ENCODE peak calls at places on chromosomes 5 and 9, in nine cellular contexts. M is T-helper 2 cell treated with Interferon-gamma antibody and Interleukin-4, amounts not matched to agents 5 μg/mL and 100 μg/mL, for 36 hours; T is IMR-90; G is stomach; H is astrocyte of the hippocampus; Y is tibial nerve; U is MCF 10A; J is cardiac fibroblast; K is right cardiac atrium. R is an unnamed sample.

GRCh38 chr9:136138566-136138965 is 19.9 kb upstream of the TMEM250 start:
- DNase-seq in G (no peak), M (no peak), Y (no peak), K (peak), T (no peak), U (peak), H (peak), J (peak), R (peak)

GRCh38 chr9:101176384-101176783 is 147.9 kb downstream of the PLPPR1 start:
- DNase-seq in M (no peak), K (no peak), G (no peak), J (no peak), T (no peak), U (peak), H (no peak), Y (no peak), R (no peak)

GRCh38 chr9:106862115-106862945 is 636 bp upstream of the ZNF462 start:
- DNase-seq in T (peak), G (no peak), U (peak), K (peak), J (peak), H (peak), M (no peak), Y (peak), R (peak)

GRCh38 chr5:172941067-172941516 is 18.1 kb upstream of the RPL26L1 start:
- DNase-seq in M (no peak), U (peak), Y (no peak), J (peak), H (no peak), G (no peak), T (no peak), K (peak), R (no peak)

GRCh38 chr5:177045628-177046027 is 23.1 kb downstream of the ZNF346 start:
- DNase-seq in H (no peak), G (no peak), M (no peak), K (no peak), Y (no peak), J (no peak), U (no peak), T (no peak), R (no peak)

GRCh38 chr9:95048225-95049087 is 269.1 kb downstream of the FANCC start:
- DNase-seq in Y (peak), M (peak), J (peak), H (peak), K (peak), T (no peak), U (peak), G (peak), R (peak)

GRCh38 chr9:134707031-134707680 is 65.6 kb downstream of the COL5A1 start:
- DNase-seq in M (no peak), H (peak), K (peak), J (peak), Y (peak), G (peak), U (no peak), T (peak), R (peak)

GRCh38 chr5:67361932-67362729 is 165.5 kb upstream of the CD180 start:
- DNase-seq in M (no peak), K (no peak), Y (no peak), H (peak), J (peak), U (peak), T (no peak), G (no peak), R (peak)

GRCh38 chr5:139494832-139495231 is 12.3 kb upstream of the STING1 start:
- DNase-seq in T (peak), K (no peak), G (no peak), Y (no peak), U (no peak), H (peak), J (peak), M (no peak), R (peak)

GRCh38 chr5:111146053-111146452 is 53.9 kb downstream of the WDR36 start:
- DNase-seq in T (no peak), G (no peak), K (no peak), U (no peak), J (no peak), M (no peak), H (no peak), Y (no peak), R (no peak)

GRCh38 chr5:8695902-8696301 is 827.0 kb downstream of the MTRR start:
- DNase-seq in Y (no peak), M (no peak), T (no peak), G (no peak), U (no peak), H (no peak), J (no peak), K (no peak), R (no peak)

GRCh38 chr9:70438341-70438924 is 24.0 kb upstream of the KLF9 start:
- DNase-seq in K (peak), M (no peak), H (no peak), T (peak), G (peak), J (peak), Y (peak), U (peak), R (peak)

GRCh38 chr5:6734243-6734695 is 21.0 kb downstream of the TENT4A start:
- DNase-seq in G (no peak), M (no peak), T (peak), K (peak), Y (peak), U (no peak), H (peak), J (peak), R (no peak)

GRCh38 chr5:173781826-173782670 is 106.1 kb upstream of the CPEB4 start:
- DNase-seq in J (peak), H (peak), K (peak), U (peak), G (peak), Y (peak), T (peak), M (peak), R (peak)

GRCh38 chr9:99057665-99058625 is 47.0 kb upstream of the TGFBR1 start:
- DNase-seq in M (peak), J (peak), K (peak), Y (peak), H (peak), G (peak), U (peak), T (peak), R (peak)

GRCh38 chr5:139849942-139850341 is 54.3 kb downstream of the PSD2 start:
- DNase-seq in M (no peak), J (no peak), U (no peak), G (no peak), T (no peak), Y (no peak), K (no peak), H (peak), R (no peak)

GRCh38 chr9:32603914-32604852 is 31.2 kb upstream of the NDUFB6 start:
- DNase-seq in J (peak), U (peak), M (no peak), T (no peak), H (peak), G (no peak), K (no peak), Y (no peak), R (no peak)

GRCh38 chr9:109100543-109101201 is 19.1 kb downstream of the TMEM245 start:
- DNase-seq in T (no peak), G (no peak), H (no peak), Y (no peak), J (no peak), U (no peak), M (peak), K (no peak), R (no peak)

GRCh38 chr5:147819371-147819770 is 12.1 kb downstream of the SPINK1 start:
- DNase-seq in M (no peak), J (no peak), H (no peak), G (no peak), Y (no peak), U (no peak), T (no peak), K (no peak), R (no peak)

GRCh38 chr5:171462136-171462927 is 42.9 kb downstream of the FGF18 start:
- DNase-seq in Y (no peak), H (no peak), M (no peak), T (no peak), G (no peak), U (no peak), K (no peak), J (no peak), R (no peak)

GRCh38 chr9:36802171-36802920 is 229.7 kb downstream of the MELK start:
- DNase-seq in T (peak), Y (peak), K (no peak), G (no peak), J (peak), U (peak), M (no peak), H (peak), R (peak)

GRCh38 chr9:5122542-5122941 is 62.9 kb downstream of the INSL6 start:
- DNase-seq in M (no peak), H (no peak), U (peak), T (no peak), J (no peak), K (no peak), G (no peak), Y (no peak), R (no peak)

GRCh38 chr5:138241688-138242547 is 28.8 kb upstream of the CDC23 start:
- DNase-seq in K (peak), T (no peak), J (peak), H (peak), M (no peak), Y (peak), G (peak), U (no peak), R (peak)

GRCh38 chr9:94511943-94512265 is 43.0 kb upstream of the PCAT7 start:
- DNase-seq in H (no peak), M (no peak), Y (no peak), G (no peak), J (no peak), U (no peak), T (no peak), K (no peak), R (no peak)

GRCh38 chr5:159582756-159583523 is 252.7 kb upstream of the IL12B start:
- DNase-seq in K (no peak), J (peak), U (peak), T (peak), G (no peak), Y (no peak), M (no peak), H (peak), R (peak)

GRCh38 chr9:122216138-122216797 is 12.5 kb downstream of the LHX6 start:
- DNase-seq in T (no peak), M (no peak), Y (no peak), H (no peak), U (no peak), J (no peak), K (no peak), G (no peak), R (no peak)

GRCh38 chr9:137029058-137029922 is 1.3 kb upstream of the ABCA2 start:
- DNase-seq in H (peak), K (peak), G (peak), M (peak), U (peak), Y (peak), T (peak), J (peak), R (peak)

GRCh38 chr9:85740821-85741111 is 988 bp downstream of the AGTPBP1 start:
- DNase-seq in T (peak), K (no peak), M (peak), H (no peak), G (no peak), J (peak), U (peak), Y (no peak), R (no peak)

GRCh38 chr9:121692606-121693505 is 41.4 kb downstream of the DAB2IP start:
- DNase-seq in M (no peak), T (peak), Y (no peak), K (no peak), U (peak), H (peak), G (no peak), J (peak), R (peak)

GRCh38 chr9:94181782-94182181 is 77.3 kb upstream of the ZNF169 start:
- DNase-seq in H (no peak), U (no peak), G (no peak), K (no peak), T (no peak), M (no peak), Y (no peak), J (no peak), R (no peak)

GRCh38 chr5:127010362-127010761 is 20.0 kb downstream of the MARCHF3 start:
- DNase-seq in T (peak), J (no peak), K (no peak), H (peak), Y (no peak), M (no peak), G (no peak), U (no peak), R (no peak)

GRCh38 chr5:16834029-16834428 is 102.1 kb downstream of the MYO10 start:
- DNase-seq in H (no peak), K (no peak), U (no peak), T (no peak), G (no peak), J (no peak), M (no peak), Y (no peak), R (no peak)

GRCh38 chr5:98927242-98927987 is 1.4 kb downstream of the CHD1 start:
- DNase-seq in K (peak), T (peak), G (no peak), J (peak), H (peak), M (peak), U (peak), Y (peak), R (peak)

GRCh38 chr9:20290287-20290686 is 332.0 kb downstream of the MLLT3 start:
- DNase-seq in U (no peak), J (no peak), Y (no peak), H (no peak), M (no peak), G (no peak), T (no peak), K (peak), R (no peak)